ENCODE peak calls at places on chromosomes 7 and 10, in seven cellular contexts. E, A, N, P, J, H and W are unnamed samples. For H3K4me1 and H3K9me3, the result is how much of the 10 kb centered on the place peaks cover.

GRCh38 chr7:31814187-31814586 is 127.2 kb downstream of the PPP1R17 start:
- DNase-seq in P (no peak), J (no peak), E (no peak), H (peak), A (no peak), N (no peak), W (no peak)

GRCh38 chr10:5855979-5856700 is 33.6 kb downstream of the ANKRD16 start:
- DNase-seq in N (no peak), E (no peak), A (no peak), J (no peak), H (no peak), P (no peak), W (no peak)

GRCh38 chr10:64733980-64734379 is 1212.8 kb downstream of the REEP3 start:
- DNase-seq in J (no peak), H (peak), E (peak), N (no peak), P (no peak), A (no peak), W (no peak)

GRCh38 chr7:98571006-98571405 is 46.1 kb upstream of the NPTX2 start:
- DNase-seq in J (no peak), N (no peak), A (no peak), E (no peak), H (no peak), P (no peak), W (no peak)

GRCh38 chr7:105989686-105990085 is 26.6 kb downstream of the CDHR3 start:
- DNase-seq in H (no peak), J (no peak), N (no peak), A (no peak), E (no peak), P (no peak), W (no peak)

GRCh38 chr10:117886766-117887165 is 160.0 kb downstream of the RAB11FIP2 start:
- DNase-seq in N (no peak), J (no peak), E (no peak), H (no peak), A (no peak), P (no peak), W (no peak)

GRCh38 chr10:528173-529165 is 161.0 kb downstream of the DIP2C start:
- DNase-seq in H (no peak), J (peak), P (no peak), N (no peak), E (no peak), A (no peak), W (no peak)

GRCh38 chr7:112211348-112211907 is 4.9 kb downstream of the ZNF277 start:
- DNase-seq in E (no peak), P (no peak), N (peak), A (peak), J (peak), H (no peak), W (no peak)

GRCh38 chr7:26091933-26092332 is 60.1 kb upstream of the NFE2L3 start:
- DNase-seq in P (no peak), E (no peak), N (no peak), H (peak), A (peak), J (no peak), W (no peak)

GRCh38 chr10:75024971-75025523 is 86.4 kb upstream of the SAMD8 start:
- DNase-seq in P (no peak), E (no peak), N (no peak), H (no peak), A (no peak), J (no peak), W (no peak)

GRCh38 chr10:78914502-78915330 is 154.1 kb upstream of the ZMIZ1 start:
- DNase-seq in A (no peak), J (no peak), H (peak), E (no peak), P (no peak), N (no peak), W (peak)

GRCh38 chr10:47207894-47208469 is 92.0 kb upstream of the GDF10 start:
- DNase-seq in P (no peak), H (no peak), J (no peak), A (no peak), E (no peak), N (peak), W (no peak)

GRCh38 chr7:121076350-121077164 is 88.0 kb downstream of the CPED1 start:
- DNase-seq in N (no peak), A (peak), E (no peak), P (no peak), H (no peak), J (no peak), W (peak)

GRCh38 chr7:82559203-82559805 is 115.7 kb upstream of the CACNA2D1 start:
- DNase-seq in J (no peak), E (no peak), P (no peak), N (no peak), A (no peak), H (no peak), W (no peak)

GRCh38 chr7:156143158-156143557 is 330.9 kb upstream of the SHH start:
- DNase-seq in A (no peak), E (no peak), H (no peak), P (no peak), J (no peak), N (no peak), W (no peak)

GRCh38 chr7:149799397-149800168 is 26.2 kb upstream of the ZNF467 start:
- DNase-seq in N (peak), P (peak), E (peak), H (peak), A (no peak), J (peak), W (no peak)

GRCh38 chr10:101079874-101080273 is 18.1 kb downstream of the KAZALD1 start:
- DNase-seq in N (no peak), A (no peak), P (no peak), H (no peak), E (no peak), J (no peak), W (no peak)

GRCh38 chr10:128032466-128032865 is 93.8 kb downstream of the MKI67 start:
- DNase-seq in E (no peak), A (no peak), N (no peak), P (no peak), J (no peak), H (no peak), W (no peak)

GRCh38 chr7:108178393-108178792 is 48.2 kb upstream of the LAMB4 start:
- DNase-seq in N (no peak), E (no peak), J (no peak), A (no peak), P (no peak), H (no peak), W (no peak)

GRCh38 chr7:14419554-14419953 is 430.1 kb upstream of the ETV1 start:
- DNase-seq in P (no peak), H (no peak), J (no peak), A (no peak), N (no peak), E (no peak), W (no peak)

GRCh38 chr10:65358565-65358964 is 1567.3 kb upstream of the LRRTM3 start:
- DNase-seq in J (no peak), E (peak), N (no peak), H (peak), P (no peak), A (no peak), W (no peak)

GRCh38 chr10:89426230-89426868 is 12.0 kb downstream of the IFIT5 start:
- DNase-seq in N (peak), E (peak), A (peak), H (peak), P (no peak), J (no peak), W (peak)

GRCh38 chr7:22364023-22364422 is 7.1 kb upstream of the RAPGEF5 start:
- DNase-seq in P (no peak), H (no peak), A (no peak), E (no peak), J (no peak), N (no peak), W (no peak)

GRCh38 chr10:86361134-86362128 is 5.2 kb downstream of the GRID1 start:
- DNase-seq in A (no peak), P (no peak), N (no peak), E (no peak), J (peak), H (no peak), W (no peak)

GRCh38 chr10:52314822-52315552 is 906 bp downstream of the DKK1 start:
- DNase-seq in J (no peak), P (no peak), A (peak), N (no peak), H (peak), E (no peak), W (peak)

GRCh38 chr7:12685550-12685949 is 1.9 kb upstream of the ARL4A start:
- DNase-seq in E (no peak), A (peak), J (no peak), H (peak), P (peak), N (no peak), W (peak)

GRCh38 chr7:35729061-35729783 is 34.3 kb upstream of the HERPUD2 start:
- DNase-seq in J (peak), N (no peak), P (no peak), A (no peak), H (no peak), E (no peak), W (no peak)

GRCh38 chr7:107982918-107983389 is 20.0 kb downstream of the LAMB1 start:
- DNase-seq in J (no peak), A (peak), H (no peak), P (no peak), E (no peak), N (no peak), W (peak)

GRCh38 chr7:2645274-2645868 is 13.6 kb downstream of the TTYH3 start:
- DNase-seq in J (no peak), P (peak), H (peak), N (no peak), A (no peak), E (no peak), W (no peak)

GRCh38 chr7:97130417-97131139 is 13.1 kb downstream of the SDHAF3 start:
- DNase-seq in A (no peak), E (no peak), J (no peak), H (no peak), P (no peak), N (no peak), W (no peak)

GRCh38 chr10:68628576-68629127 is 68.5 kb downstream of the TET1 start:
- DNase-seq in A (peak), E (no peak), P (peak), J (no peak), H (no peak), N (no peak), W (peak)

GRCh38 chr7:91527460-91527859 is 263.2 kb downstream of the FZD1 start:
- DNase-seq in N (no peak), A (no peak), E (no peak), H (no peak), P (no peak), J (no peak), W (no peak)

GRCh38 chr10:12482586-12482985 is 133.2 kb downstream of the CAMK1D start:
- DNase-seq in A (no peak), H (no peak), P (no peak), J (no peak), N (no peak), E (no peak), W (no peak)

GRCh38 chr10:121627810-121628209 is 29.6 kb upstream of the FGFR2 start:
- DNase-seq in J (no peak), A (no peak), H (no peak), P (no peak), E (no peak), N (no peak), W (peak)

GRCh38 chr10:78404296-78404695 is 370.6 kb downstream of the RPS24 start:
- DNase-seq in J (peak), N (no peak), H (no peak), P (no peak), A (no peak), E (no peak), W (no peak)

GRCh38 chr10:119803264-119803663 is 69.4 kb downstream of the MCMBP start:
- DNase-seq in H (no peak), A (peak), N (no peak), P (no peak), E (no peak), J (no peak), W (peak)

GRCh38 chr7:100627238-100627549 is 14.2 kb downstream of the TFR2 start:
- DNase-seq in N (no peak), P (no peak), H (no peak), E (no peak), J (no peak), A (no peak), W (no peak)
- H3K4me3 ChIP-seq in N (no peak), P (peak), H (peak), E (no peak), J (no peak), A (no peak), W (no peak)

GRCh38 chr10:57986422-57986821 is 281.3 kb downstream of the IPMK start:
- DNase-seq in E (no peak), P (no peak), J (no peak), H (no peak), A (no peak), N (no peak), W (no peak)
- H3K4me1 ChIP-seq in E (under half), P (under half), J (under half), H (under half), A (under half), N (under half), W (under half)

GRCh38 chr10:124252097-124252715 is 158.8 kb upstream of the CHST15 start:
- DNase-seq in A (no peak), J (no peak), H (no peak), E (no peak), P (no peak), N (no peak), W (no peak)

GRCh38 chr10:124251317-124251716 is 157.9 kb upstream of the CHST15 start:
- DNase-seq in E (no peak), J (no peak), N (no peak), P (no peak), H (no peak), A (no peak), W (no peak)

GRCh38 chr10:124249812-124250432 is 156.5 kb upstream of the CHST15 start:
- DNase-seq in A (no peak), N (no peak), P (no peak), E (no peak), H (peak), J (no peak), W (no peak)

GRCh38 chr10:124249196-124249595 is 155.8 kb upstream of the CHST15 start:
- DNase-seq in E (no peak), H (no peak), A (no peak), P (no peak), N (no peak), J (no peak), W (no peak)

GRCh38 chr10:124250506-124250905 is 157.1 kb upstream of the CHST15 start:
- DNase-seq in E (no peak), J (no peak), A (no peak), H (no peak), P (no peak), N (no peak), W (no peak)
- H3K9me3 ChIP-seq in E (under half), J (under half), A (under half), H (under half), P (under half), N (under half), W (under half)

DNA sequence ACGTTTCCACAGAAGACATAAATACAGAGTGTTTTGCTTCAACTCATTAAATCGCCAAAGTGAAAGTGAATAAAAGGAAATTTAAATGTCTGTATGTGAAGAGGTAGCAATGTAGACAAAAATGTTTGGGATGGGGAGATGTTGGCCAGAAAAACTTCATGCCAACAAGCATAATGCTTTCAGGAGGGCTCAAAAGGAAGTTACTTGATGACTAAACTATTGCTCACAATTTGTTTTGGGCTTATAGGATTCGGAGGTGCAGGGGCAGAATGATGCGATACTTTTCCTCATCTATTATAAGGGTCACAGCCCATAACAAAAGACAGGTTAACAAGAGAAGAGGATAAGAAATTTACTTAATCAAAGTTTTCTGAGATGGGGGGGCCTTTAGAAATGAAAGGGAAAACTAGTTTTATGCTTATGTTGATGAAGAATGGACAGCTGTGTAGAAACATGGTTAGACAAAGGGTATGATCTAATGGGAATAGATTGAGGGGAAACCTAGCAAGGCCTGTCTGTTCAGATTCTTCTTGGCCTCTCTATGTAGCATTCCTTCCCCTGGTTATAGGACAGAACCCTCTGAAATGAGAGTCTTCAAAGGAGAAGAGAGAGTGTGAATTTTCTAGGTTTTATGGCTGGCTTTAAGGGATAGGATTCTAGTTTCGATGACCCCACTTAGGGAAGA is 898.6 kb downstream of the LRMDA start:
- DNase-seq in J (no peak), N (no peak), P (no peak), E (no peak), H (no peak), A (peak), W (peak)
- H3K4me3 ChIP-seq in J (no peak), N (no peak), P (no peak), E (no peak), H (no peak), A (no peak), W (no peak)

GRCh38 chr10:72330059-72330426 is 24.7 kb downstream of the DNAJB12 start:
- DNase-seq in H (no peak), J (no peak), E (no peak), N (no peak), P (no peak), A (no peak), W (no peak)

GRCh38 chr10:72331575-72332422 is 22.9 kb downstream of the DNAJB12 start:
- DNase-seq in A (peak), H (peak), J (peak), E (no peak), N (peak), P (peak), W (peak)

GRCh38 chr10:72329290-72330058 is 25.2 kb downstream of the DNAJB12 start:
- DNase-seq in H (no peak), J (peak), N (no peak), E (no peak), A (no peak), P (no peak), W (no peak)

GRCh38 chr10:72328829-72329204 is 25.9 kb downstream of the DNAJB12 start:
- DNase-seq in J (no peak), P (no peak), A (no peak), H (no peak), N (no peak), E (no peak), W (no peak)

DNA sequence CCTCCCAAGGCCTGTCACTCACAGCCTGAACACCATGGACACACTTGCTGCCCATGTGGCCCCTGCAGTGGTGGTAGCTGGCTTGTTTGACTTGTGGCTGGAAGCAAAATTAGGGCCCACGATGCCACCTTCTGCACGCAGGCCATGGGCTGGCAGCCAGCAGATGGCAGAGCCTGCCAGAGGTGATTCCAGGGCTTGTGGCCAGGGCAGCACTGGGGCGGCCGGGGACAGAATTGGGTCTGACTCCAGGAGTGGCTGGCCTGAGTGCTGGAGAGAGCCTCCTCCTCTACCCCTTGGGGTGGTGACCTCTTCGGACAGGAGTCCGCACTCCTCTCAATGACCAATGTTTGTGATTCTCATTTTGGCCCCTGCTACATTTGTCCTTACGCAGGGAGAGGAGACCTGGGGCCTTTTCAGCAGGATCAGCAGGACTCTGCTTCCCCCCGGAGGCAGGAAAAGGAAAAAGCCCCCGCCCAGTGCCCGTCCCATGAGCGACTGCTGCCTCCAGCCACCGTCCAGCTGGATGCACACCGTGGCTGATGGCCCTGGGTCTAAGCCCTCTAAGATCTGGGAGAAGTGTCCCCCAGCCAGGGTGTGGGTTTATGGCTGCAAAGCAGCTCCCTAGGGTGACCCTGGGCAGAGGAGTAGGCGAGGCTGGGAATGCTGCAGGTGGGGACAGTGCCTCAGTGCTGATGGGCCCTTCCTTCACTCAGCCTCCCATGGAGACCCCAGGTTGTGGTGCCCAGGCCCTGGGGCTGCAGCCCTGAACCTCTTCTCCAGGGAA is 26.5 kb downstream of the DNAJB12 start:
- DNase-seq in J (peak), A (peak), N (peak), E (peak), H (peak), P (no peak), W (no peak)
- H3K4me1 ChIP-seq in J (half or more), A (under half), N (under half), E (half or more), H (under half), P (half or more), W (under half)

GRCh38 chr7:157923903-157924630 is 587.3 kb downstream of the DNAJB6 start:
- DNase-seq in A (no peak), N (no peak), E (no peak), J (no peak), H (no peak), P (no peak), W (no peak)
- H3K9me3 ChIP-seq in A (under half), N (under half), E (under half), J (under half), H (under half), P (under half), W (under half)

DNA sequence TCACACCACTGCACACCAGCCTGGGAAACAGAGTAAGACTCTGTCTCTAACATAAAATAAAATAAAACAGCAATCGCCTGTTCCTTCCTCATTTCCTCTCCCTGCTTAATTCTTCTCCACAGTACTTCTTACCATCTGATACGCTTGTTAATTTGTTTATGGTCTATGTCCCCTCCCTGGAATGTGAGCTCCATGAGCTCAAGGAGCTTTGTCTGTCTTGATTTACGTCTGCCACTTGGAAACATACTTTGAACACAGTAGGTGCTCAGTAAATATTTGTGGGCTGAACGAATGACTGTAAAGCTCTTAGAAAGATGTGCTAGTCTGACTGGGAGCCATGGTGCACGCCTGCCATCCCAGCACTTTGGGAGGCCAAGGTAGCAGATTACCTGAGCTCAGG is 9.1 kb upstream of the STX1A start:
- DNase-seq in J (no peak), P (no peak), H (peak), E (no peak), A (no peak), N (no peak), W (no peak)
- H3K4me3 ChIP-seq in J (no peak), P (no peak), H (no peak), E (no peak), A (no peak), N (no peak), W (no peak)